ENCODE peak calls at places on chromosomes 16 and 17, in six cellular contexts. One of them, this sample, is unnamed. For H3K36me3, the result is how much of the 10 kb centered on the place peaks cover.

GRCh38 chr16:27495191-27495590 is 54.5 kb downstream of the GTF3C1 start:
- DNase-seq in upper lobe of right lung: no peak
- DNase-seq in colonic mucosa: no peak
- DNase-seq in spleen: no peak
- DNase-seq in Panc1: no peak
- DNase-seq in effector memory CD4-positive, alpha-beta T cell: no peak
- DNase-seq in this sample: no peak

GRCh38 chr16:24975428-24975889 is 39.7 kb downstream of the ARHGAP17 start:
- DNase-seq in upper lobe of right lung: no peak
- DNase-seq in colonic mucosa: no peak
- DNase-seq in spleen: no peak
- DNase-seq in Panc1: no peak
- DNase-seq in effector memory CD4-positive, alpha-beta T cell: no peak
- DNase-seq in this sample: no peak

GRCh38 chr16:56013962-56014552 is 138.9 kb upstream of the CES5A start:
- DNase-seq in upper lobe of right lung: peak
- DNase-seq in colonic mucosa: peak
- DNase-seq in spleen: no peak
- DNase-seq in Panc1: no peak
- DNase-seq in effector memory CD4-positive, alpha-beta T cell: no peak
- DNase-seq in this sample: peak

GRCh38 chr17:74754832-74755231 is 6.4 kb downstream of the NHERF1 start:
- DNase-seq in upper lobe of right lung: no peak
- DNase-seq in colonic mucosa: no peak
- DNase-seq in spleen: no peak
- DNase-seq in Panc1: no peak
- DNase-seq in effector memory CD4-positive, alpha-beta T cell: no peak
- DNase-seq in this sample: no peak

GRCh38 chr17:57677301-57677700 is 67.8 kb downstream of the CCDC182 start:
- DNase-seq in upper lobe of right lung: no peak
- DNase-seq in colonic mucosa: peak
- DNase-seq in spleen: peak
- DNase-seq in Panc1: no peak
- DNase-seq in effector memory CD4-positive, alpha-beta T cell: no peak
- DNase-seq in this sample: no peak

GRCh38 chr16:23296994-23297393 is 5.1 kb upstream of the SCNN1B start:
- DNase-seq in upper lobe of right lung: no peak
- DNase-seq in colonic mucosa: peak
- DNase-seq in spleen: no peak
- DNase-seq in Panc1: no peak
- DNase-seq in effector memory CD4-positive, alpha-beta T cell: no peak
- DNase-seq in this sample: no peak

GRCh38 chr17:81016575-81016974 is 18.4 kb upstream of the BAIAP2 start:
- DNase-seq in upper lobe of right lung: no peak
- DNase-seq in colonic mucosa: no peak
- DNase-seq in spleen: no peak
- DNase-seq in Panc1: no peak
- DNase-seq in effector memory CD4-positive, alpha-beta T cell: no peak
- DNase-seq in this sample: no peak

GRCh38 chr16:86375370-86375769 is 135.0 kb upstream of the FOXF1 start:
- DNase-seq in upper lobe of right lung: no peak
- DNase-seq in colonic mucosa: no peak
- DNase-seq in spleen: no peak
- DNase-seq in Panc1: no peak
- DNase-seq in effector memory CD4-positive, alpha-beta T cell: no peak
- DNase-seq in this sample: no peak

GRCh38 chr17:68576811-68577551 is 24.2 kb downstream of the FAM20A start:
- DNase-seq in upper lobe of right lung: no peak
- DNase-seq in colonic mucosa: no peak
- DNase-seq in spleen: no peak
- DNase-seq in Panc1: no peak
- DNase-seq in effector memory CD4-positive, alpha-beta T cell: no peak
- DNase-seq in this sample: no peak

GRCh38 chr16:20971420-20971819 is 70.8 kb downstream of the LYRM1 start:
- DNase-seq in upper lobe of right lung: no peak
- DNase-seq in colonic mucosa: no peak
- DNase-seq in spleen: peak
- DNase-seq in Panc1: no peak
- DNase-seq in effector memory CD4-positive, alpha-beta T cell: no peak
- DNase-seq in this sample: no peak

GRCh38 chr16:71473891-71474290 is 11.8 kb upstream of the ZNF23 start:
- DNase-seq in upper lobe of right lung: no peak
- DNase-seq in colonic mucosa: no peak
- DNase-seq in spleen: no peak
- DNase-seq in Panc1: no peak
- DNase-seq in effector memory CD4-positive, alpha-beta T cell: no peak
- DNase-seq in this sample: no peak

GRCh38 chr17:55555772-55556171 is 44.5 kb upstream of the SMIM36 start:
- DNase-seq in upper lobe of right lung: no peak
- DNase-seq in colonic mucosa: no peak
- DNase-seq in spleen: no peak
- DNase-seq in Panc1: no peak
- DNase-seq in effector memory CD4-positive, alpha-beta T cell: no peak
- DNase-seq in this sample: no peak

DNA sequence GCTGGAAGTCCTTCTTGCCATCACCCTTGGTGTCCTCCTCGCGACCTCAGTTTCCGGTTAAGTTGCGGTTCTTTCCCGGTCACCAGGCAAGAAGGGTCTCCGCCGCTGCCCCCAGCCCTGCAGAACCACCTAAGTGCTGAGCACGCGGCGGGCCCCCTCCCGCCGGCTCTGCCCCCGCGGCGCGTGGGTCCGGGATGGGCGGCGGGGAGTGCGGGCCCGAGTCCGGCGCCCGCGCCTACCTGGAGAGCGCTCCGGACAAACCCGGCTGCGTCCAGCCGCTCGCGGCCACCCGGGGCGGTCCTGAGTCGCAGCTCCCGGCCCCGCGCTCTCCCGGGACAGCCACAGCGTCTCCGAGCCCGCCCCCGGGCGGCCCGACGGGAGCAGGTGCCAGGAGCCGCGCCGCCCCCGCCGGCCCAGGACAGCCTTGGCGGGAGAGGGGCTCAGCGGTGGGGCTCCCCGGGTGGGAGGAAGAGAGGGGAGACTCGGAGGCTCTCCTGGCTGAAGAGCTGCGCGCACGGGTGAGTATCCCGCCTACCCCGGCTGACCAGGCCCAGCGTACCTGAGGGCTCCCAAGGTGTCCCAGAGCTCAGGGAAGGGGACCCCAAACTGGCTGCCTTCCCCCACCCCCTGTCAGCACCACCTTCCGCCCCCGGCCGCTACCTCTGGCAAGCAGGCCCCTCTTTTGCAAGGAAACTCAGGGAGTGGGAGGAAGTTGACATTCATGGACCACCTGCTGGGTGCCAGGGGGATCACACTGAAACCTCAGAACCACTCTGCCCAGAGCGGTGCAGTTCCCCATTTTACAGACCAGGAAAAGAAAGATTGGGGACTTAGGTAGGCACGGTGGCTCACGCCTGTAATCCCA is 22.2 kb upstream of the C17orf113 start:
- DNase-seq in upper lobe of right lung: peak
- DNase-seq in colonic mucosa: no peak
- DNase-seq in spleen: no peak
- DNase-seq in Panc1: no peak
- DNase-seq in effector memory CD4-positive, alpha-beta T cell: no peak
- DNase-seq in this sample: no peak
- H3K4me3 ChIP-seq in upper lobe of right lung: peak
- H3K4me3 ChIP-seq in colonic mucosa: peak
- H3K4me3 ChIP-seq in spleen: peak
- H3K4me3 ChIP-seq in Panc1: no peak
- H3K4me3 ChIP-seq in effector memory CD4-positive, alpha-beta T cell: peak
- H3K4me3 ChIP-seq in this sample: no peak

GRCh38 chr17:43820759-43821158 is 12.2 kb downstream of the MPP3 start:
- DNase-seq in upper lobe of right lung: no peak
- DNase-seq in colonic mucosa: no peak
- DNase-seq in spleen: no peak
- DNase-seq in Panc1: no peak
- DNase-seq in effector memory CD4-positive, alpha-beta T cell: no peak
- DNase-seq in this sample: no peak
- H3K36me3 ChIP-seq in upper lobe of right lung: under half
- H3K36me3 ChIP-seq in colonic mucosa: under half
- H3K36me3 ChIP-seq in spleen: under half
- H3K36me3 ChIP-seq in Panc1: under half
- H3K36me3 ChIP-seq in effector memory CD4-positive, alpha-beta T cell: under half
- H3K36me3 ChIP-seq in this sample: under half

DNA sequence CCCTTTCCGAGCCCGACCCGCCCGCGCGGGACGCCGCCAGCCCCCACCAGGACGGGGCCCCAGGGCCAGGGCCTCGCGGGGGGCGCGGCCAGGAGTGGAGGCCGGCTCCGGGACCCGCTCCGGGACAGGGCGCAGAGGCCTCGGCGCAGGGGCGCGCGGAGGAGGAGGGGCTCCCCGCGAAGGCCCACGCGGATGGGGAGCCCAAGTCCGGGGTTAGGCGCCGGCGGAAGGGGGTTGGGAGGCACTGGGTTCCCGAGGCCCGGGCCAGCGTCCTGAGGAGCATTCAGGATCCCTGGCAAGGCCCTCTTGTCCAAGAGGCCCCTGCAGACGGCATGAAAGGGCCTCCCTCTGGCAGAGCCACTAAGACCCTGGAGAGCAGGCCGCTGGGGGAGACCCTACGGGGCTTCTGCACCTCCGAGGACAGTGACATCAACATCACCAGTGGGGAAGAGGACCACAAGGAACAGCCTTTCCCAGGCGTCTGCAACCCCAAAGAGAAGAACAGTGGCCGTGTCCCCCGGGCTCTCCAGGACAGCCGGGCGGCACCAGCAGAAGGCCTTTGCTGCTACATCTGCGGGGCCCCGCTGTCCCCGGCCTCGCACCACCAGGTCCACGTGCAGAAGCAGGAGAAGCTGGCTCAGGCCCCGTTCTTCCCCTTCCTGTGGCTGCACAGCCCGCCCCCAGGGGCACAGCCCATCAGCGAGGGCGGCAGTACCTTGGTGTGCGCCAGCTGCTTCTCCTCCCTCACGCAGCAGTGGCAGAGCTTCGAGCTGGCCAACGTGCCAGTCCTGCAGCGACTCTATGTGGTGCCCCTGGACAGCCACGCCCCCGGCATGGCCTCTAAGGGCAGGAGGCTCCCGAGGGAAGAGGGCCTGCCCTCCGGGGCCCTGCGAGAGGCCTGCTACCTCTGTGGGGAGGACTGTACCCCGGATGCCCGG is 58.1 kb upstream of the CIBAR2 start:
- DNase-seq in upper lobe of right lung: no peak
- DNase-seq in colonic mucosa: no peak
- DNase-seq in spleen: no peak
- DNase-seq in Panc1: no peak
- DNase-seq in effector memory CD4-positive, alpha-beta T cell: no peak
- DNase-seq in this sample: no peak
- H3K4me3 ChIP-seq in upper lobe of right lung: peak
- H3K4me3 ChIP-seq in colonic mucosa: peak
- H3K4me3 ChIP-seq in spleen: peak
- H3K4me3 ChIP-seq in Panc1: peak
- H3K4me3 ChIP-seq in effector memory CD4-positive, alpha-beta T cell: no peak
- H3K4me3 ChIP-seq in this sample: no peak

DNA sequence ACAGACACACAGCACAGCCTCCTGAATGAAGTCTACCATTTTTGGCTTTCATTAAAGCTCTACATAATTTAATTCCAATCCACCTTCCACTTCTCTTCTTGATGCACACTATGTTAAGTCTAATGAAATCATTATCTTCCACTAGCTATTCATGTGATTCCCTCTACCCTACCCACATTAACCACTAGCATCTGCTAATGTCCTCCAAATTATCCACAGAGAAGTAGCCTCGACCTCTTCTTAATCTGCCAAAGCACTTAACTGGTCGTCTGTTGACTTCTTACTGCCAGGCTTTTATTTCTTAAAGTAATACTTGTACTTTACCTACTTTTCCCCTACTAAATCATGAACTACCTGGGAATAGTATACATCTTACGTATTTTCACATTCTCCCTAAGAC is 91.8 kb downstream of the NCOR1 start:
- DNase-seq in upper lobe of right lung: no peak
- DNase-seq in colonic mucosa: no peak
- DNase-seq in spleen: no peak
- DNase-seq in Panc1: no peak
- DNase-seq in effector memory CD4-positive, alpha-beta T cell: no peak
- DNase-seq in this sample: no peak
- H3K36me3 ChIP-seq in upper lobe of right lung: half or more
- H3K36me3 ChIP-seq in colonic mucosa: under half
- H3K36me3 ChIP-seq in spleen: under half
- H3K36me3 ChIP-seq in Panc1: under half
- H3K36me3 ChIP-seq in effector memory CD4-positive, alpha-beta T cell: under half
- H3K36me3 ChIP-seq in this sample: under half